ENCODE peak calls at places on chromosomes 3 and 15, in eight cellular contexts. F is HFF-Myc, V is astrocyte of the spinal cord, A is astrocyte of the cerebellum, I is heart right ventricle, K is cardiac fibroblast, R is HCT116, C is lower lobe of right lung. Z is an unnamed sample.

GRCh38 chr3:4584537-4585249 is 91.5 kb downstream of the ITPR1 start:
- DNase-seq in F (no peak), A (no peak), V (peak), K (peak), R (no peak), I (no peak), C (no peak), Z (no peak)

GRCh38 chr3:66485291-66485968 is 15.4 kb downstream of the LRIG1 start:
- DNase-seq in C (no peak), A (no peak), F (peak), V (peak), I (no peak), R (no peak), K (peak), Z (no peak)

GRCh38 chr15:64599716-64600115 is 139.3 kb downstream of the ZNF609 start:
- DNase-seq in A (peak), K (peak), R (no peak), F (no peak), I (no peak), V (peak), C (no peak), Z (no peak)

GRCh38 chr3:54079314-54079713 is 43.0 kb upstream of the CACNA2D3 start:
- DNase-seq in C (no peak), A (no peak), I (no peak), R (no peak), K (no peak), F (no peak), V (no peak), Z (no peak)

GRCh38 chr3:68620211-68620610 is 312.1 kb downstream of the TAFA4 start:
- DNase-seq in A (no peak), I (no peak), R (no peak), F (no peak), V (no peak), C (no peak), K (no peak), Z (no peak)

GRCh38 chr15:68302729-68303128 is 25.2 kb downstream of the FEM1B start:
- DNase-seq in A (no peak), C (no peak), I (no peak), V (no peak), K (no peak), R (no peak), F (no peak), Z (no peak)

GRCh38 chr3:32455609-32456428 is 46.8 kb downstream of the CMTM6 start:
- DNase-seq in C (no peak), R (no peak), I (no peak), A (no peak), F (no peak), V (no peak), K (no peak), Z (no peak)

GRCh38 chr3:72379500-72380187 is 468.6 kb downstream of the SHQ1 start:
- DNase-seq in C (no peak), K (peak), F (no peak), R (no peak), A (no peak), V (no peak), I (no peak), Z (no peak)

DNA sequence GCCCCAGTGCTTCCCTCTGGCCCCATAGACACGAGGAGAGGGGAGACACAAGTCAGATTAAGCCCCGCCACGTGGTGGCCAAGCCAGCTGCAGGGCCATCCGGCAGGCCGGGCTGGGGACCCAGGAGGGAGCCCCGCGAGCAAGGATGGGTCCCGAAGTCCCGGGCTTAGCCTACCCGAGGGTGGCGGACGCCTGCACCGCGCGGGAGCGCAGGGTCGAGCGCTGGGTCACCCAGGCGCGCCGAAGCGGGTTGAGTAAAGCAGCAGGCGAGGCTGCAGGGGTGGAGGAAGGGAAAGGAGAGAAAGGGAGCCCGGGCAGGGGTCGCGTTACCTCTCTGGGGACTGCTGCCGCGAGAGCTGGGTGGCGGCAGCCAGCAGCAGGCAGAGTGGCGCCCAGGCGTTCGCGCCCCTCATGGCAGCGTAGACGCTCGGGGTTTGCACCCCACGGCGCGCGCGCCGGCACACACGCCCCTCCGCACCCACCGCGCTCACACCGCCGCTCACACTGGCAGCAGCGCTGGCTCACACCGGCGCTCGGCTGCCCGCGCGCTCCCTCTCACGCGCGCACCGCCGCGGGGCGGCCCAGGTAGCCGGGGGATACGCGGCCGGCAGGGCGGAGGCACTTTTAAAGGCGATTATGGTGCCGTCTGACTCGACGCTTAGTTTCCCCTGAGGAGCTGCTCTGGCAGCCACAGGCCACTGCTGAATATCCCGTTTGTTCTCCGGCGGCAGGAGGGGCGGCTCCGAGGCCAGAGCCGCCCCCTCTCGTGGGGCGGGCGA is at the start of gene PCOLCE2:
- DNase-seq in A (no peak), K (no peak), V (peak), I (peak), C (peak), F (no peak), R (peak), Z (peak)
- H3K4me3 ChIP-seq in A (peak), K (peak), V (peak), I (peak), C (peak), F (peak), R (peak), Z (peak)

GRCh38 chr15:40281057-40281850 is 1.6 kb downstream of the ANKRD63 start:
- DNase-seq in K (no peak), R (no peak), A (no peak), I (no peak), F (no peak), C (no peak), V (no peak), Z (no peak)
- H3K4me3 ChIP-seq in K (no peak), R (no peak), A (no peak), I (peak), F (no peak), C (peak), V (no peak), Z (peak)

DNA sequence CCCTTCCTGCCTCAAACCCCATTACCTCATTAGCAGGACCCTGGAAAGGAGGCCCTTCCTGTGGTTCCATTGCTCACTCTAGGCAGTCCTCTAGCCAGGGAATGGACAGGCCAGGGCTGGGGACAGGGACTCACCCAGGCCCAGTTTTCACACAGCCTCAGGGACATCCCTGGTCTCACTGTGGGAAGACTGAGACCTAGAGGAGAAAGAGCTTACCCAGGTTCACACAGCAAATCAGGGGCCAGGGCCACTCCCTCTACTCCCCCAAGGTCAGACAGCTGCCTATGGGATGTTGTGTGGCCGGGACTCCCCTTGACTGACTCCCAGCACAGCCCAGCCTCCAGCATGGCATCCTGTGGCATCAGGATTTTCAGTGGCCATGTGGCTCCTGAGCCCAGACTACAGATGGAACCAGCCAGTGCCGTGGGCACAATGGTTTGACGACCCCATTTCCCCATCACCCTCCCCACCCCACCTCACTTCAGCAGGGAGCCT is 49.3 kb downstream of the ADAMTS7 start:
- DNase-seq in R (no peak), F (no peak), A (no peak), V (no peak), K (no peak), C (peak), I (peak), Z (peak)
- H3K4me3 ChIP-seq in R (no peak), F (no peak), A (no peak), V (no peak), K (no peak), C (no peak), I (no peak), Z (no peak)

GRCh38 chr3:103319912-103320311 is 885.1 kb downstream of the ZPLD1 start:
- DNase-seq in R (no peak), I (no peak), A (no peak), V (no peak), K (no peak), F (no peak), C (no peak), Z (no peak)
- H3K4me3 ChIP-seq in R (no peak), I (no peak), A (no peak), V (no peak), K (no peak), F (no peak), C (no peak), Z (no peak)

GRCh38 chr3:35638640-35639250 is 580 bp upstream of the ARPP21 start:
- DNase-seq in F (no peak), V (no peak), I (no peak), C (no peak), R (no peak), A (no peak), K (no peak), Z (no peak)

GRCh38 chr3:35640186-35640584 is 860 bp downstream of the ARPP21 start:
- DNase-seq in I (no peak), K (no peak), V (no peak), C (no peak), F (no peak), R (no peak), A (no peak), Z (no peak)

GRCh38 chr3:35640736-35641135 is 1.4 kb downstream of the ARPP21 start:
- DNase-seq in R (no peak), A (no peak), V (no peak), C (no peak), F (no peak), K (no peak), I (no peak), Z (no peak)

GRCh38 chr3:35641920-35642532 is 2.7 kb downstream of the ARPP21 start:
- DNase-seq in K (no peak), F (no peak), C (no peak), A (no peak), R (no peak), V (no peak), I (no peak), Z (no peak)

DNA sequence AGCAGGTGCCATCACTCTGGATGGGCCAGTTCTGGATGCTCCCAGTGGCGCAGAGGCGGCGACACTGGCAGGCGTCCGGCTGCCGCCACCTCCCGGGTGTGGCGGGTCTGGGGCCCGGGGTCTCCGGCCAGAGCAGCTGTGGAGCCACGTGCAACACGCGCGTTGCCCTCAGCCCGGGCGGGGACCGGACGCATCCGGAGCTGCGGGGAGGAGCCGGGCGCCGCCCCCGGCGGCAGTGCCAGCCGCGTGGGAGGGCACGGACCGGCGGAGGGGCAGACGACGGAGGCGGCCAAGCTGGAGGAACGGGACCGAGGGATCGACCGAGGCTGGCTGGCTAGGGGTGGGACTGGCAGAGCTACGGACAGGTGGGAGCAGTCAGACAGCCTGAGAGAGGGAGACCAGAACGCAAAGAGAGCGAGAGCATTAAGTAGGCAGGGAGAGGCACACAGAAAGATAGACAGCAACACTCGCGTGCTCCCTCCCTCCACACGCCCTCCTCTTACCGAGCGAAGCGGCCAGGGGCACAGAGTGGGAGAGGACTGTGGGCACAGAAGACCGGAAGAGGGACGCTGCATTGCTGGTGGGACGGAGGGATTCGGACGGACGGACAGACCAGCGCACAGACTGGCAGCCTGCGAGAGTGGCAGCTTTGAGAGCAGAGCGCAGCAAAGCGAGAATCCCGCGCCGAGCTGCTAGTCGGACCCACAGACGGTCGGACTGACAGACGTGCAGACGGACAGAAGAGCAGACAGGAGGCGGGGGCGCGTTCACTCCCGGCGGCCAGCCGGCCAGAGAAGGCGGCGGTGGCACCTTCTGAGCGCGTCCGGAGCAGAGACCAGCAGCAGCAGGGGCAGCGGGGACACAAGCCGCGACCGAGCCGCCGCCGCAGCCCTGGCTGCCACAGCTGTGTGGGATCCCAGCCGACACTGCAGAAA is at the start of gene ARPP21:
- DNase-seq in C (peak), A (no peak), K (peak), V (peak), R (no peak), I (no peak), F (no peak), Z (peak)
- H3K4me3 ChIP-seq in C (peak), A (peak), K (peak), V (peak), R (no peak), I (peak), F (no peak), Z (peak)